ENCODE peak calls at places on chromosomes 4 and X, in six cellular contexts. I, T, D, J, F and N are unnamed samples.

GRCh38 chr4:156606444-156607197 is 365.0 kb downstream of the PDGFC start:
- DNase-seq in I (peak), T (no peak), D (no peak), J (no peak), F (no peak), N (peak)

GRCh38 chr4:104491396-104491821 is 3.3 kb downstream of the CXXC4 start:
- DNase-seq in I (peak), T (peak), D (peak), J (no peak), F (peak), N (no peak)

GRCh38 chr4:44237643-44238042 is 211.0 kb downstream of the KCTD8 start:
- DNase-seq in I (no peak), T (peak), D (no peak), J (no peak), F (no peak), N (no peak)

GRCh38 chrX:68112321-68112720 is 321.0 kb downstream of the OPHN1 start:
- DNase-seq in I (peak), T (no peak), D (no peak), J (no peak), F (no peak), N (no peak)

GRCh38 chr4:90187148-90187884 is 60.1 kb downstream of the CCSER1 start:
- DNase-seq in I (no peak), T (no peak), D (no peak), J (no peak), F (no peak), N (no peak)

GRCh38 chrX:65674351-65674893 is 7.0 kb downstream of the MSN start:
- DNase-seq in I (no peak), T (no peak), D (no peak), J (no peak), F (no peak), N (no peak)

GRCh38 chrX:77788050-77788449 is 2.0 kb upstream of the ATRX start:
- DNase-seq in I (no peak), T (no peak), D (no peak), J (no peak), F (no peak), N (peak)

GRCh38 chr4:176340871-176341685 is 21.3 kb downstream of the SPCS3 start:
- DNase-seq in I (peak), T (peak), D (no peak), J (no peak), F (no peak), N (peak)

GRCh38 chr4:118898221-118898620 is 9.6 kb downstream of the SYNPO2 start:
- DNase-seq in I (no peak), T (no peak), D (no peak), J (no peak), F (no peak), N (no peak)

GRCh38 chr4:137070614-137071013 is 461.7 kb downstream of the PCDH18 start:
- DNase-seq in I (no peak), T (no peak), D (no peak), J (no peak), F (no peak), N (no peak)

GRCh38 chr4:53702334-53703266 is 111.3 kb upstream of the LNX1 start:
- DNase-seq in I (peak), T (peak), D (peak), J (peak), F (peak), N (peak)

GRCh38 chr4:151418385-151418784 is 9.4 kb downstream of the FHIP1A start:
- DNase-seq in I (peak), T (peak), D (no peak), J (peak), F (no peak), N (peak)

GRCh38 chr4:189659302-189659701 is 281.4 kb upstream of the FRG1 start:
- DNase-seq in I (no peak), T (no peak), D (no peak), J (no peak), F (no peak), N (no peak)

GRCh38 chrX:50827996-50828395 is 14.0 kb upstream of the SHROOM4 start:
- DNase-seq in I (peak), T (peak), D (no peak), J (no peak), F (no peak), N (no peak)

GRCh38 chrX:769796-770195 is 139.2 kb downstream of the SHOX start:
- DNase-seq in I (no peak), T (no peak), D (peak), J (no peak), F (no peak), N (no peak)

GRCh38 chr4:95304898-95305297 is 243.9 kb downstream of the UNC5C start:
- DNase-seq in I (peak), T (no peak), D (no peak), J (no peak), F (no peak), N (no peak)

GRCh38 chr4:9968472-9968871 is 52.8 kb downstream of the SLC2A9 start:
- DNase-seq in I (no peak), T (no peak), D (no peak), J (no peak), F (no peak), N (no peak)

GRCh38 chrX:4263005-4263404 is 549.6 kb upstream of the PRKX start:
- DNase-seq in I (no peak), T (no peak), D (no peak), J (no peak), F (no peak), N (no peak)
- TF ChIP-seq CTCF in I (no peak), T (no peak), D (no peak), J (no peak), F (no peak), N (no peak)

DNA sequence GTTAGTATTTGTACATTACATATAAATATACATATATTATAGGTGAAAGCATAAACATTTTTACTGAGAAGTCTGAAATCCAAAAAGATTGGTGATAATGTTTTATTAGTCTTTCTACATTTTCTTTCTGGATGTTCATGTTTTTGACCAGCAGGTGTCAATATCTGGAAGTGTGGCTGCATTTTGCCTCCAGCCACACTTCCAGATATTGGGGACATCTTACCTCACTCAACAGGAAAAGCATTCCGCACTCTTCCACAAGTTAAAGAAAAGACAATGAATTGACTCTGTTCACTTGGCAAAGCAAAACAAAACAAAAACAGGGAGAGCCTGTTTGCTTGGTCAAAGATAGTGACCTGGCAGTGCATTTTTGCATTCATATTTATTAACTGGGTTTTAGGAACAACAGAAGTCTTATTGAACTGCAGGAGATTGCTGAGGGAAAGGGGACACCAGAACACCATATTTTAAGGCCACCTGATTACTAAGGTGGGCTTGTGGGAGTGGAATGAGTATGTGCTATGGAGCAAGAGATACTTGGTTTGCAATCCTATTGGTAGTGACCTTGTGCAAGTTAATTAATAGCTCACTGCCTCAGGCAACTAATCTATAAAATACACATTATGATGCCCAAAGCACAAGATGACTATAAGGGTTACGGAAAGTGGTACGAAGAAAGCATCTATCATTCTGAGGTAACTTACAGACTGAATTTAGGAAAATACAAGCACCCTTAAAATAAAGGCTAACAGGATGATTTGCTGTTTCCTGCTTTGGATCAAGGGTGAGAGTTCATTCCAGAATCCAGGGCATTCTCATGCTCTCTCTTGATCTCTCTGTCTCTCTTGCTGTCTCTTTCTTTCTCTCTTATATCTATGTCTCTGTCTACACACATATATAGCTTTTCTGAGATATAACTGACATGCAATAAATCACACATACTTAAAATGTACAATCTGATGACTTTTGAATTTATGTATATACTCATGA is 389.9 kb upstream of the EMCN start:
- DNase-seq in I (peak), T (peak), D (no peak), J (no peak), F (no peak), N (no peak)
- TF ChIP-seq CTCF in I (peak), T (peak), D (no peak), J (peak), F (peak), N (peak)

DNA sequence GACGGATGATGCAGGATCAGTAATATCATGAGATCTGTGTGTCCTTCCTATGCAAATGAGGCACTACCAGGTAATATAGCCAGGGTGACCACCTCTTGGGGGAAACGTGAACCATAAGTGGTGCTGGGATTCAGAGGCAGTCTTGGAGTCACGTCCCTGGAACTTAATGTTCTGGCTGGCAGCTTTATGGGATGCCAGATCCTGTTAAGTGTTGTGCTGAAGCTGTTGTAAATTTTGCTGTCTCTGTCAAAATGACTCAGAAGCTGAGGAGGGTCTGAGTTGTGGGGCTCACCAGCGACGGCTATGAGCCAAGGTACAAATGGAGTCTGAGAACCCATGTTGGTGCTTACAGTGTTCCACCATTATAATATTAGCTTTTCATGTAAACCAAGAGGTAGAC is 206.4 kb upstream of the NR3C2 start:
- DNase-seq in I (no peak), T (no peak), D (no peak), J (no peak), F (no peak), N (no peak)
- TF ChIP-seq CTCF in I (no peak), T (no peak), D (no peak), J (no peak), F (no peak), N (no peak)

GRCh38 chrX:54484666-54485065 is 11.4 kb downstream of the FGD1 start:
- DNase-seq in I (no peak), T (no peak), D (no peak), J (no peak), F (no peak), N (peak)

GRCh38 chrX:54479471-54480122 is 16.4 kb downstream of the FGD1 start:
- DNase-seq in I (no peak), T (no peak), D (no peak), J (no peak), F (no peak), N (no peak)

GRCh38 chrX:54482839-54483593 is 13.0 kb downstream of the FGD1 start:
- DNase-seq in I (no peak), T (no peak), D (no peak), J (no peak), F (no peak), N (no peak)

GRCh38 chrX:54483946-54484345 is 12.1 kb downstream of the FGD1 start:
- DNase-seq in I (no peak), T (no peak), D (no peak), J (no peak), F (no peak), N (no peak)

DNA sequence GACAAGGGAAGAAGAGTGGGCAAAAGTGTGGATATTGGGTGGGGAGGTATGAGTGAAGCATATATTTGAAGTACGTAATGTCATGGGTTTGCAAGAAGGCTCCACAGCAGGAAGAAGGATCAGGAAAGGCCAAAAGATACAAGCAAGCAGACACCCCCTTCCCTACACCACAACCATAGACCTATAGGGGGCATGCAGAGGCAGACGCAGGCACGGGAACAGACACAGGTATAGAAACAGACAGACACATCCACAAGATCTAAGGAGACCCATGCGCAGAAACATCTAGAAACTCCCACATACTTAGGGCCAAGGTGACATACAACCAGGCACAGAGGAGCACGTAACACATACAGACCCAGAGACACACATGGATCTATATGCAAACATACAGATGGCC is 14.3 kb downstream of the FGD1 start:
- DNase-seq in I (no peak), T (no peak), D (no peak), J (no peak), F (no peak), N (no peak)
- TF ChIP-seq CTCF in I (peak), T (no peak), D (no peak), J (peak), F (no peak), N (no peak)

DNA sequence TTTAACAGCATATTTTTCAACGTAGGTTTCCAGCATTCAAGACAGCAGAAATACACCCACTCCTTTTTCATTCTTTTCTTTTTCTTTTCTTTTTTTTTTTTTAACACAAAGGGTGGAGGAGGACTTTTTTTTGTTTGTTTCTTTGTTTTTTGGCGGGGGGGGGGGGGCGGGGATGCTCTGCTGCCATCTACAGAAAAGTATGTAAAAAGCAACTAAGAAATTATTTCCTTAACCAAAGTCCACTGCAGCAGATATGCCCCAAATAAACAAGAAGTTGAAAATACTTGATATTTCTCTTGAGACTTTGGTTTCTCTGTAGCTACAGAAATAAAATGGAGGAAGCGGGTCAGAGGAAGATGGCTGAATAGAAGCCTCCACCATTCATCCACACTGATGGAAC is 63.2 kb upstream of the PBDC1 start:
- DNase-seq in I (no peak), T (peak), D (no peak), J (no peak), F (no peak), N (no peak)
- TF ChIP-seq CTCF in I (no peak), T (no peak), D (no peak), J (no peak), F (no peak), N (peak)

GRCh38 chrX:30196322-30196721 is 19.0 kb upstream of the MAGEB2 start:
- DNase-seq in I (peak), T (peak), D (no peak), J (no peak), F (no peak), N (peak)
- TF ChIP-seq CTCF in I (peak), T (no peak), D (no peak), J (peak), F (no peak), N (peak)